ENCODE peak calls at places on chromosomes 2 and 18, in nine cellular contexts. One of them, this sample, is unnamed.

GRCh38 chr2:126890962-126891450 is 7.7 kb upstream of the TEX51 start:
- DNase-seq in stomach: peak
- DNase-seq in HFF-Myc: no peak
- DNase-seq in thoracic aorta: no peak
- DNase-seq in NB4: no peak
- DNase-seq in astrocyte of the spinal cord: no peak
- DNase-seq in choroid plexus epithelial cell: no peak
- DNase-seq in cardiac fibroblast: no peak
- DNase-seq in AG09309: no peak
- DNase-seq in this sample: no peak

GRCh38 chr2:15811367-15811766 is 129.0 kb upstream of the MYCN start:
- DNase-seq in AG09309: no peak
- DNase-seq in stomach: no peak
- DNase-seq in astrocyte of the spinal cord: no peak
- DNase-seq in NB4: no peak
- DNase-seq in choroid plexus epithelial cell: no peak
- DNase-seq in HFF-Myc: no peak
- DNase-seq in cardiac fibroblast: no peak
- DNase-seq in thoracic aorta: no peak
- DNase-seq in this sample: no peak

GRCh38 chr2:43950383-43951008 is 45.3 kb downstream of the LRPPRC start:
- DNase-seq in choroid plexus epithelial cell: peak
- DNase-seq in stomach: no peak
- DNase-seq in NB4: peak
- DNase-seq in thoracic aorta: no peak
- DNase-seq in HFF-Myc: peak
- DNase-seq in AG09309: peak
- DNase-seq in astrocyte of the spinal cord: peak
- DNase-seq in cardiac fibroblast: peak
- DNase-seq in this sample: peak

GRCh38 chr2:190477563-190478454 is 56.7 kb downstream of the NEMP2 start:
- DNase-seq in choroid plexus epithelial cell: peak
- DNase-seq in cardiac fibroblast: no peak
- DNase-seq in astrocyte of the spinal cord: peak
- DNase-seq in AG09309: no peak
- DNase-seq in stomach: no peak
- DNase-seq in NB4: no peak
- DNase-seq in HFF-Myc: no peak
- DNase-seq in thoracic aorta: no peak
- DNase-seq in this sample: peak

GRCh38 chr2:205814039-205814364 is 131.7 kb downstream of the NRP2 start:
- DNase-seq in thoracic aorta: no peak
- DNase-seq in stomach: no peak
- DNase-seq in NB4: no peak
- DNase-seq in AG09309: no peak
- DNase-seq in astrocyte of the spinal cord: no peak
- DNase-seq in cardiac fibroblast: no peak
- DNase-seq in choroid plexus epithelial cell: no peak
- DNase-seq in HFF-Myc: no peak
- DNase-seq in this sample: no peak

GRCh38 chr2:239668651-239669050 is 267.8 kb upstream of the HDAC4 start:
- DNase-seq in astrocyte of the spinal cord: no peak
- DNase-seq in stomach: no peak
- DNase-seq in choroid plexus epithelial cell: no peak
- DNase-seq in AG09309: no peak
- DNase-seq in NB4: no peak
- DNase-seq in thoracic aorta: no peak
- DNase-seq in cardiac fibroblast: no peak
- DNase-seq in HFF-Myc: no peak
- DNase-seq in this sample: no peak

GRCh38 chr2:75047907-75048625 is 89.6 kb downstream of the POLE4 start:
- DNase-seq in choroid plexus epithelial cell: peak
- DNase-seq in astrocyte of the spinal cord: peak
- DNase-seq in thoracic aorta: no peak
- DNase-seq in stomach: no peak
- DNase-seq in AG09309: no peak
- DNase-seq in HFF-Myc: no peak
- DNase-seq in cardiac fibroblast: peak
- DNase-seq in NB4: peak
- DNase-seq in this sample: peak

GRCh38 chr18:56255381-56255780 is 383.0 kb downstream of the TXNL1 start:
- DNase-seq in stomach: no peak
- DNase-seq in cardiac fibroblast: no peak
- DNase-seq in AG09309: no peak
- DNase-seq in thoracic aorta: no peak
- DNase-seq in astrocyte of the spinal cord: no peak
- DNase-seq in choroid plexus epithelial cell: no peak
- DNase-seq in HFF-Myc: no peak
- DNase-seq in NB4: no peak
- DNase-seq in this sample: no peak

GRCh38 chr2:220998156-220998555 is 573.9 kb downstream of the EPHA4 start:
- DNase-seq in cardiac fibroblast: no peak
- DNase-seq in choroid plexus epithelial cell: no peak
- DNase-seq in HFF-Myc: no peak
- DNase-seq in astrocyte of the spinal cord: no peak
- DNase-seq in NB4: no peak
- DNase-seq in thoracic aorta: no peak
- DNase-seq in AG09309: no peak
- DNase-seq in stomach: no peak
- DNase-seq in this sample: no peak

GRCh38 chr2:53356291-53356905 is 411.2 kb upstream of the CHAC2 start:
- DNase-seq in cardiac fibroblast: no peak
- DNase-seq in HFF-Myc: no peak
- DNase-seq in AG09309: no peak
- DNase-seq in stomach: no peak
- DNase-seq in thoracic aorta: no peak
- DNase-seq in astrocyte of the spinal cord: no peak
- DNase-seq in NB4: no peak
- DNase-seq in choroid plexus epithelial cell: no peak
- DNase-seq in this sample: no peak

GRCh38 chr2:198440833-198441232 is 636.4 kb downstream of the PLCL1 start:
- DNase-seq in astrocyte of the spinal cord: no peak
- DNase-seq in stomach: no peak
- DNase-seq in choroid plexus epithelial cell: no peak
- DNase-seq in AG09309: no peak
- DNase-seq in thoracic aorta: no peak
- DNase-seq in HFF-Myc: no peak
- DNase-seq in cardiac fibroblast: no peak
- DNase-seq in NB4: no peak
- DNase-seq in this sample: no peak

GRCh38 chr18:46433121-46433826 is 223.7 kb downstream of the LOXHD1 start:
- DNase-seq in AG09309: no peak
- DNase-seq in cardiac fibroblast: no peak
- DNase-seq in thoracic aorta: no peak
- DNase-seq in choroid plexus epithelial cell: no peak
- DNase-seq in stomach: no peak
- DNase-seq in HFF-Myc: no peak
- DNase-seq in astrocyte of the spinal cord: no peak
- DNase-seq in NB4: no peak
- DNase-seq in this sample: no peak

GRCh38 chr2:37656512-37657423 is 14.7 kb downstream of the CDC42EP3 start:
- DNase-seq in AG09309: no peak
- DNase-seq in NB4: no peak
- DNase-seq in astrocyte of the spinal cord: no peak
- DNase-seq in HFF-Myc: no peak
- DNase-seq in cardiac fibroblast: peak
- DNase-seq in stomach: no peak
- DNase-seq in thoracic aorta: no peak
- DNase-seq in choroid plexus epithelial cell: no peak
- DNase-seq in this sample: no peak

GRCh38 chr2:206820755-206821154 is 55.3 kb downstream of the FASTKD2 start:
- DNase-seq in choroid plexus epithelial cell: no peak
- DNase-seq in cardiac fibroblast: no peak
- DNase-seq in HFF-Myc: no peak
- DNase-seq in stomach: no peak
- DNase-seq in thoracic aorta: no peak
- DNase-seq in NB4: no peak
- DNase-seq in astrocyte of the spinal cord: no peak
- DNase-seq in AG09309: no peak
- DNase-seq in this sample: peak

GRCh38 chr18:8041526-8042111 is 474.5 kb downstream of the PTPRM start:
- DNase-seq in NB4: no peak
- DNase-seq in AG09309: no peak
- DNase-seq in thoracic aorta: no peak
- DNase-seq in cardiac fibroblast: no peak
- DNase-seq in choroid plexus epithelial cell: no peak
- DNase-seq in astrocyte of the spinal cord: no peak
- DNase-seq in stomach: no peak
- DNase-seq in HFF-Myc: no peak
- DNase-seq in this sample: no peak

GRCh38 chr2:129444417-129445150 is 534.9 kb upstream of the RAB6C start:
- DNase-seq in choroid plexus epithelial cell: no peak
- DNase-seq in astrocyte of the spinal cord: no peak
- DNase-seq in thoracic aorta: no peak
- DNase-seq in AG09309: no peak
- DNase-seq in HFF-Myc: no peak
- DNase-seq in stomach: no peak
- DNase-seq in NB4: no peak
- DNase-seq in cardiac fibroblast: no peak
- DNase-seq in this sample: no peak

GRCh38 chr2:141911485-141912066 is 219.2 kb downstream of the LRP1B start:
- DNase-seq in HFF-Myc: peak
- DNase-seq in AG09309: no peak
- DNase-seq in choroid plexus epithelial cell: peak
- DNase-seq in stomach: peak
- DNase-seq in astrocyte of the spinal cord: peak
- DNase-seq in NB4: peak
- DNase-seq in thoracic aorta: no peak
- DNase-seq in cardiac fibroblast: peak
- DNase-seq in this sample: peak
- TF ChIP-seq CTCF in HFF-Myc: peak
- TF ChIP-seq CTCF in AG09309: peak
- TF ChIP-seq CTCF in choroid plexus epithelial cell: peak
- TF ChIP-seq CTCF in stomach: no peak
- TF ChIP-seq CTCF in astrocyte of the spinal cord: peak
- TF ChIP-seq CTCF in NB4: peak
- TF ChIP-seq CTCF in thoracic aorta: no peak
- TF ChIP-seq CTCF in cardiac fibroblast: peak
- TF ChIP-seq CTCF in this sample: no peak

GRCh38 chr2:237955640-237956401 is 11.0 kb upstream of the UBE2F start:
- DNase-seq in thoracic aorta: no peak
- DNase-seq in cardiac fibroblast: no peak
- DNase-seq in HFF-Myc: no peak
- DNase-seq in stomach: no peak
- DNase-seq in astrocyte of the spinal cord: no peak
- DNase-seq in NB4: no peak
- DNase-seq in AG09309: no peak
- DNase-seq in choroid plexus epithelial cell: no peak
- DNase-seq in this sample: no peak
- H3K4me3 ChIP-seq in thoracic aorta: peak
- H3K4me3 ChIP-seq in cardiac fibroblast: peak
- H3K4me3 ChIP-seq in HFF-Myc: peak
- H3K4me3 ChIP-seq in stomach: peak
- H3K4me3 ChIP-seq in astrocyte of the spinal cord: no peak
- H3K4me3 ChIP-seq in NB4: no peak
- H3K4me3 ChIP-seq in AG09309: peak
- H3K4me3 ChIP-seq in choroid plexus epithelial cell: peak
- H3K4me3 ChIP-seq in this sample: no peak

DNA sequence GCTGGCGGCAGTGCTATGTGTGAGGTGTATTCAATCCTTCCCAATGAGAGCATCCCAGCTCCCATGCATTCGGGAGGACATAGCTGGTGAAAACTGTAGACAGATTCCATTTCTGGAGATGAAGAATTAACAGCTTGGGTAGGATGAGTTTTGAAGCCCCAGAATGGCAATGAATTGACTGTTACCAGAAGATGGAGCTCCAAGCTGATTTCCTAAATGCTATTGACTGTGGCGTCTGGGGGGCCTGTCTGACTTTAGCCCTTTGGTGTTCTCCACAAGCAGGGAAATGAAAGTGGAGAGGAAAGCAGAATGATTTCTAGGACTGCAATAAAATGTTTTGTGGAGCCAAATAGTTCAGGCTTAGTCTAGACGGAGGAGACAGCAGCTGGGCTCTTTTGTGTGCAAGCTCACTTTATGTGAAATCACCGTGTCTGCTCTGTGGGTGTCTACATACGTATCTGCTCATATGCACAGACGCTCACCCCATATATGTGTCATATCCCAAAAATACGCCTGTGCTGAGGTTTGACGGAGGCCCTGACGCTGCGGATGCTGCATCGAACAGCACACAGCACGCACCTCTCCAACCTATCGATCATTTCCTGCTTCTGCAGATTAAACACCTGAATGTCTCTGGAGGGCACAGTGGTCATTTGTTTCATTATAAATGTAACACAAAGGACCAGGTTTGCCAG is 166.4 kb upstream of the PXDN start:
- DNase-seq in stomach: no peak
- DNase-seq in cardiac fibroblast: peak
- DNase-seq in thoracic aorta: no peak
- DNase-seq in HFF-Myc: no peak
- DNase-seq in choroid plexus epithelial cell: peak
- DNase-seq in NB4: no peak
- DNase-seq in AG09309: no peak
- DNase-seq in astrocyte of the spinal cord: peak
- DNase-seq in this sample: peak
- TF ChIP-seq CTCF in stomach: no peak
- TF ChIP-seq CTCF in cardiac fibroblast: no peak
- TF ChIP-seq CTCF in thoracic aorta: no peak
- TF ChIP-seq CTCF in HFF-Myc: no peak
- TF ChIP-seq CTCF in choroid plexus epithelial cell: peak
- TF ChIP-seq CTCF in NB4: peak
- TF ChIP-seq CTCF in AG09309: peak
- TF ChIP-seq CTCF in astrocyte of the spinal cord: peak
- TF ChIP-seq CTCF in this sample: no peak

GRCh38 chr2:39491653-39492052 is 54.6 kb upstream of the MAP4K3 start:
- DNase-seq in stomach: no peak
- DNase-seq in astrocyte of the spinal cord: no peak
- DNase-seq in cardiac fibroblast: no peak
- DNase-seq in HFF-Myc: no peak
- DNase-seq in AG09309: no peak
- DNase-seq in NB4: no peak
- DNase-seq in thoracic aorta: no peak
- DNase-seq in choroid plexus epithelial cell: no peak
- DNase-seq in this sample: no peak
- H3K4me3 ChIP-seq in stomach: no peak
- H3K4me3 ChIP-seq in astrocyte of the spinal cord: no peak
- H3K4me3 ChIP-seq in cardiac fibroblast: no peak
- H3K4me3 ChIP-seq in HFF-Myc: no peak
- H3K4me3 ChIP-seq in AG09309: no peak
- H3K4me3 ChIP-seq in NB4: no peak
- H3K4me3 ChIP-seq in thoracic aorta: no peak
- H3K4me3 ChIP-seq in choroid plexus epithelial cell: no peak
- H3K4me3 ChIP-seq in this sample: no peak

This sample was measured in fibroblast of the aortic adventitia.